ENCODE peak calls at places on chromosomes 16 and 17, in seven cellular contexts. L, A, D, N, J, Y and X are unnamed samples.

GRCh38 chr17:15651001-15651582 is 31.6 kb upstream of the FBXW10B start:
- DNase-seq in L (no peak), A (no peak), D (no peak), N (no peak), J (no peak), Y (no peak), X (no peak)

GRCh38 chr16:56068816-56069215 is 122.5 kb upstream of the GNAO1 start:
- DNase-seq in L (no peak), A (no peak), D (no peak), N (no peak), J (no peak), Y (no peak), X (no peak)

GRCh38 chr16:1639282-1639681 is 27.1 kb downstream of the CRAMP1 start:
- DNase-seq in L (no peak), A (no peak), D (no peak), N (no peak), J (peak; percentile 5), Y (no peak), X (no peak)

GRCh38 chr17:21318439-21318838 is 33.9 kb downstream of the MAP2K3 start:
- DNase-seq in L (no peak), A (no peak), D (no peak), N (no peak), J (no peak), Y (peak; percentile 74), X (no peak)

GRCh38 chr16:75860654-75861053 is 134.4 kb upstream of the CPHXL start:
- DNase-seq in L (no peak), A (no peak), D (no peak), N (no peak), J (no peak), Y (peak; percentile 28), X (no peak)

GRCh38 chr17:29642171-29642611 is 19.5 kb upstream of the CORO6 start:
- DNase-seq in L (no peak), A (no peak), D (no peak), N (no peak), J (no peak), Y (no peak), X (no peak)

GRCh38 chr16:28085376-28086171 is 22.1 kb upstream of the GSG1L start:
- DNase-seq in L (no peak), A (no peak), D (peak; percentile 25), N (no peak), J (no peak), Y (no peak), X (no peak)

GRCh38 chr17:40340880-40341807 is 23.4 kb downstream of the GJD3 start:
- DNase-seq in L (peak; percentile 84), A (peak; percentile 73), D (peak; percentile 96), N (peak; percentile 89), J (peak; percentile 85), Y (peak; percentile 91), X (peak; percentile 91)

GRCh38 chr16:17063156-17063555 is 407.6 kb downstream of the XYLT1 start:
- DNase-seq in L (no peak), A (no peak), D (no peak), N (no peak), J (no peak), Y (no peak), X (no peak)

GRCh38 chr17:83055911-83056582 is 23.4 kb upstream of the METRNL start:
- DNase-seq in L (no peak), A (peak; percentile 92), D (peak; percentile 51), N (peak; percentile 90), J (no peak), Y (no peak), X (no peak)

GRCh38 chr16:65415460-65415859 is 293.6 kb upstream of the CDH11 start:
- DNase-seq in L (no peak), A (peak; percentile 12), D (no peak), N (peak; percentile 45), J (peak; percentile 88), Y (no peak), X (no peak)

GRCh38 chr17:61261001-61261587 is 138.5 kb upstream of the TBX2 start:
- DNase-seq in L (no peak), A (no peak), D (no peak), N (no peak), J (no peak), Y (no peak), X (no peak)

GRCh38 chr17:2592974-2593845 is at the start of gene PAFAH1B1:
- DNase-seq in L (peak; percentile 95), A (peak; percentile 72), D (peak; percentile 96), N (peak; percentile 87), J (peak; percentile 83), Y (peak; percentile 90), X (peak; percentile 92)

GRCh38 chr16:88649924-88650748 is 717 bp downstream of the CYBA start:
- DNase-seq in L (no peak), A (peak; percentile 8), D (no peak), N (no peak), J (no peak), Y (peak; percentile 64), X (peak; percentile 65)